ENCODE peak calls at places on chromosomes 4 and X, in four cellular contexts. One of them, this sample, is unnamed.

GRCh38 chrX:109643687-109644086 is 18.7 kb upstream of the KCNE5 start:
- DNase-seq in prostate gland: no peak
- DNase-seq in tibial nerve: no peak
- DNase-seq in A549: no peak
- DNase-seq in this sample: no peak

GRCh38 chr4:7810792-7811535 is 128.7 kb downstream of the AFAP1 start:
- DNase-seq in A549: no peak
- DNase-seq in tibial nerve: no peak
- DNase-seq in prostate gland: no peak
- DNase-seq in this sample: no peak

GRCh38 chr4:55611358-55612059 is 19.5 kb upstream of the PDCL2 start:
- DNase-seq in A549: no peak
- DNase-seq in prostate gland: no peak
- DNase-seq in tibial nerve: no peak
- DNase-seq in this sample: no peak

GRCh38 chr4:140266958-140267568 is 106.4 kb upstream of the SCOC start:
- DNase-seq in prostate gland: no peak
- DNase-seq in tibial nerve: no peak
- DNase-seq in A549: no peak
- DNase-seq in this sample: no peak

GRCh38 chr4:119329837-119330620 is 8.1 kb upstream of the FABP2 start:
- DNase-seq in tibial nerve: no peak
- DNase-seq in A549: no peak
- DNase-seq in prostate gland: no peak
- DNase-seq in this sample: no peak

GRCh38 chr4:155946486-155946885 is 7.2 kb downstream of the CTSO start:
- DNase-seq in prostate gland: no peak
- DNase-seq in tibial nerve: no peak
- DNase-seq in A549: no peak
- DNase-seq in this sample: no peak

GRCh38 chr4:87943660-87944149 is 31.8 kb upstream of the SPP1 start:
- DNase-seq in A549: no peak
- DNase-seq in tibial nerve: no peak
- DNase-seq in prostate gland: no peak
- DNase-seq in this sample: no peak

GRCh38 chrX:8042304-8042703 is 115.1 kb upstream of the PNPLA4 start:
- DNase-seq in tibial nerve: no peak
- DNase-seq in prostate gland: no peak
- DNase-seq in A549: peak
- DNase-seq in this sample: peak

GRCh38 chrX:13029831-13030771 is 14.3 kb downstream of the FAM9C start:
- DNase-seq in tibial nerve: no peak
- DNase-seq in prostate gland: no peak
- DNase-seq in A549: peak
- DNase-seq in this sample: no peak

GRCh38 chr4:26059391-26060154 is 145.6 kb downstream of the SMIM20 start:
- DNase-seq in prostate gland: no peak
- DNase-seq in tibial nerve: no peak
- DNase-seq in A549: no peak
- DNase-seq in this sample: no peak

GRCh38 chr4:157804986-157805385 is 367.8 kb downstream of the GASK1B start:
- DNase-seq in A549: peak
- DNase-seq in tibial nerve: no peak
- DNase-seq in prostate gland: no peak
- DNase-seq in this sample: no peak

GRCh38 chr4:54954656-54955388 is 170.6 kb downstream of the KDR start:
- DNase-seq in A549: no peak
- DNase-seq in prostate gland: no peak
- DNase-seq in tibial nerve: no peak
- DNase-seq in this sample: no peak

GRCh38 chr4:98290511-98290910 is 29.3 kb downstream of the RAP1GDS1 start:
- DNase-seq in prostate gland: no peak
- DNase-seq in A549: no peak
- DNase-seq in tibial nerve: no peak
- DNase-seq in this sample: no peak

GRCh38 chr4:158253350-158253980 is 43.2 kb downstream of the TMEM144 start:
- DNase-seq in A549: peak
- DNase-seq in tibial nerve: no peak
- DNase-seq in prostate gland: peak
- DNase-seq in this sample: peak

GRCh38 chr4:146095867-146096266 is 79.7 kb upstream of the LSM6 start:
- DNase-seq in prostate gland: no peak
- DNase-seq in tibial nerve: no peak
- DNase-seq in A549: no peak
- DNase-seq in this sample: no peak

GRCh38 chr4:99330648-99331047 is 9.4 kb upstream of the ADH1B start:
- DNase-seq in A549: no peak
- DNase-seq in tibial nerve: no peak
- DNase-seq in prostate gland: no peak
- DNase-seq in this sample: no peak

GRCh38 chr4:27490747-27491146 is 630.1 kb downstream of the STIM2 start:
- DNase-seq in A549: no peak
- DNase-seq in prostate gland: no peak
- DNase-seq in tibial nerve: no peak
- DNase-seq in this sample: no peak

GRCh38 chr4:168995537-168996295 is 14.3 kb downstream of the CBR4 start:
- DNase-seq in A549: peak
- DNase-seq in tibial nerve: no peak
- DNase-seq in prostate gland: no peak
- DNase-seq in this sample: peak

GRCh38 chr4:112523764-112524505 is 8.0 kb upstream of the NEUROG2 start:
- DNase-seq in prostate gland: no peak
- DNase-seq in tibial nerve: no peak
- DNase-seq in A549: peak
- DNase-seq in this sample: peak

GRCh38 chrX:136170109-136170800 is 22.9 kb downstream of the FHL1 start:
- DNase-seq in prostate gland: no peak
- DNase-seq in A549: no peak
- DNase-seq in tibial nerve: no peak
- DNase-seq in this sample: no peak

GRCh38 chr4:162497564-162498167 is 333.9 kb upstream of the FSTL5 start:
- DNase-seq in prostate gland: no peak
- DNase-seq in A549: peak
- DNase-seq in tibial nerve: no peak
- DNase-seq in this sample: peak

GRCh38 chr4:139227729-139228404 is 50.8 kb upstream of the ELF2 start:
- DNase-seq in A549: peak
- DNase-seq in tibial nerve: no peak
- DNase-seq in prostate gland: no peak
- DNase-seq in this sample: peak

GRCh38 chr4:156734965-156735895 is 236.4 kb downstream of the PDGFC start:
- DNase-seq in A549: no peak
- DNase-seq in prostate gland: no peak
- DNase-seq in tibial nerve: no peak
- DNase-seq in this sample: no peak

GRCh38 chr4:53855886-53856260 is 208.5 kb downstream of the CHIC2 start:
- DNase-seq in prostate gland: no peak
- DNase-seq in A549: no peak
- DNase-seq in tibial nerve: no peak
- DNase-seq in this sample: no peak

GRCh38 chrX:139932901-139933796 is at the start of gene ATP11C:
- DNase-seq in tibial nerve: peak
- DNase-seq in prostate gland: peak
- DNase-seq in A549: peak
- DNase-seq in this sample: peak
- TF ChIP-seq POLR2A in tibial nerve: peak
- TF ChIP-seq POLR2A in prostate gland: peak
- TF ChIP-seq POLR2A in A549: peak
- TF ChIP-seq POLR2A in this sample: peak

GRCh38 chr4:75723802-75724065 is 643 bp upstream of the USO1 start:
- DNase-seq in prostate gland: no peak
- DNase-seq in tibial nerve: no peak
- DNase-seq in A549: no peak
- DNase-seq in this sample: no peak
- H3K4me3 ChIP-seq in prostate gland: peak
- H3K4me3 ChIP-seq in tibial nerve: peak
- H3K4me3 ChIP-seq in A549: peak
- H3K4me3 ChIP-seq in this sample: peak

GRCh38 chrX:15674899-15675489 is 10.4 kb upstream of the CLTRN start:
- DNase-seq in tibial nerve: peak
- DNase-seq in prostate gland: peak
- DNase-seq in A549: peak
- DNase-seq in this sample: peak
- TF ChIP-seq POLR2A in tibial nerve: peak
- TF ChIP-seq POLR2A in prostate gland: no peak
- TF ChIP-seq POLR2A in A549: no peak
- TF ChIP-seq POLR2A in this sample: peak

DNA sequence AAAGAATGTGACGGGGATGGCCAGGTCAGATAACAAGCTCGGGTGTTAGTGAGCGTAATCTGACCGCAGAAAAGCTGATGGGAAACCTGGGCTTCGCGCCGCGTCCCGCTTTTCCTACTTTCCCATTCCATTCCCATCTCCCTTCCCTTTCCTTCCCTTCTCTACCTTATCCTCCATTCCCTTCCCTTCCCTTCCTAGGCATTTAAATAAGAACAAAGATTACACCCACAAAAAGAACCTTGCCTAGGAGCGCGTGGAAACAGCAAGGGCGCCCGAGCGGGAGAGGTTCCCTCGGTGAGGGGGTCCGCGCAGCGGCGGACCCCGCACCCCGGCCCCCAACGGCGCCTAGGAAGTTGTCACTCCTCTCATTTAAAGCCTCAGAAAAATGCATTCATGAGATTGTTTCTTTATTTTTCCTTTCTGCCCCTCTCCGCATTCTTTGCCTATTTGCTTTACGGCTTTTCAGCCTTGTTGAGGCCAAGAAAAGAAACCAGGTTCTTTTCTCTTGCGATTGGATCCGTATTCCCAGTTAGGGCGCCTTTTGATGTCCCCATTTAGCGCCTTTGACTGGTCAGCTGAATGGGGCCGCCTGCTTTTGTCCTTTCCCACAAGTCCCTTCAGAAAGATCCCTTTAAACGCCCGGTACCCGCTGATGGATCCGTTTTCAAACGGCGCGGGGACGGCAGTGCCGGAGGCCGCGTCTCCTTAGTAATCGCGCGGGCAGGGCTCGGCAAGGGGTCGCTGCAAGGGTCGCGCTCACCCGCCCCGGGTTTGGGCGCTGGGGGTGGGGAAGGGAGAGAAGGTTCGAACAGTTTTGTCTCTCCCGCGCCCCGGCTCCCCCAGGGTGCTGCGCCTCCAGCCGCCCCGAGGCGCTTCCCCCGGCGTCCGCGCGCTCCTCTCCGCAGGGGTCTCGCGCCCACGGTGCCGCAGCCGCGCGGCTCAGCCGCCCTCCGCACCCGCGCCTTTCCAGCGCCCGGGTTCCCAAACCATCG is 54.1 kb upstream of the TMEM33 start:
- DNase-seq in prostate gland: no peak
- DNase-seq in A549: no peak
- DNase-seq in tibial nerve: no peak
- DNase-seq in this sample: no peak
- H3K4me3 ChIP-seq in prostate gland: no peak
- H3K4me3 ChIP-seq in A549: peak
- H3K4me3 ChIP-seq in tibial nerve: peak
- H3K4me3 ChIP-seq in this sample: no peak

This sample was measured in NB4.